ENCODE peak calls at places on chromosomes 1 and 21, in seven cellular contexts. One of them, this sample, is unnamed.

GRCh38 chr1:156998840-156999239 is 46.7 kb downstream of the ARHGEF11 start:
- DNase-seq in left ventricle myocardium inferior: no peak
- DNase-seq in thoracic aorta: no peak
- DNase-seq in fibroblast of mammary gland: no peak
- DNase-seq in keratinocyte: no peak
- DNase-seq in endothelial cell of umbilical vein: no peak
- DNase-seq in AG09309: no peak
- DNase-seq in this sample: no peak

GRCh38 chr1:232508161-232508661 is 121.7 kb downstream of the SIPA1L2 start:
- DNase-seq in left ventricle myocardium inferior: no peak
- DNase-seq in thoracic aorta: no peak
- DNase-seq in fibroblast of mammary gland: no peak
- DNase-seq in keratinocyte: no peak
- DNase-seq in endothelial cell of umbilical vein: no peak
- DNase-seq in AG09309: no peak
- DNase-seq in this sample: no peak

GRCh38 chr21:34744801-34745200 is 76.0 kb downstream of the CLIC6 start:
- DNase-seq in left ventricle myocardium inferior: no peak
- DNase-seq in thoracic aorta: no peak
- DNase-seq in fibroblast of mammary gland: no peak
- DNase-seq in keratinocyte: no peak
- DNase-seq in endothelial cell of umbilical vein: no peak
- DNase-seq in AG09309: no peak
- DNase-seq in this sample: no peak

GRCh38 chr21:31531967-31532366 is 127.5 kb upstream of the SOD1 start:
- DNase-seq in left ventricle myocardium inferior: no peak
- DNase-seq in thoracic aorta: no peak
- DNase-seq in fibroblast of mammary gland: no peak
- DNase-seq in keratinocyte: no peak
- DNase-seq in endothelial cell of umbilical vein: no peak
- DNase-seq in AG09309: no peak
- DNase-seq in this sample: no peak

GRCh38 chr1:156124557-156125483 is 10.3 kb downstream of the LMNA start:
- DNase-seq in left ventricle myocardium inferior: no peak
- DNase-seq in thoracic aorta: no peak
- DNase-seq in fibroblast of mammary gland: peak; percentile 67
- DNase-seq in keratinocyte: no peak
- DNase-seq in endothelial cell of umbilical vein: no peak
- DNase-seq in AG09309: no peak
- DNase-seq in this sample: no peak

GRCh38 chr1:103948526-103948925 is 198.8 kb downstream of the AMY1C start:
- DNase-seq in left ventricle myocardium inferior: no peak
- DNase-seq in thoracic aorta: no peak
- DNase-seq in fibroblast of mammary gland: peak; percentile 2
- DNase-seq in keratinocyte: no peak
- DNase-seq in endothelial cell of umbilical vein: no peak
- DNase-seq in AG09309: no peak
- DNase-seq in this sample: no peak

GRCh38 chr1:115493834-115494233 is 147.9 kb upstream of the VANGL1 start:
- DNase-seq in left ventricle myocardium inferior: no peak
- DNase-seq in thoracic aorta: no peak
- DNase-seq in fibroblast of mammary gland: no peak
- DNase-seq in keratinocyte: no peak
- DNase-seq in endothelial cell of umbilical vein: no peak
- DNase-seq in AG09309: no peak
- DNase-seq in this sample: no peak

GRCh38 chr1:170927955-170928850 is 7.1 kb upstream of the MROH9 start:
- DNase-seq in left ventricle myocardium inferior: no peak
- DNase-seq in thoracic aorta: no peak
- DNase-seq in fibroblast of mammary gland: peak; percentile 48
- DNase-seq in keratinocyte: no peak
- DNase-seq in endothelial cell of umbilical vein: no peak
- DNase-seq in AG09309: no peak
- DNase-seq in this sample: no peak

GRCh38 chr1:39080884-39081265 is 54.7 kb downstream of the NDUFS5 start:
- DNase-seq in left ventricle myocardium inferior: no peak
- DNase-seq in thoracic aorta: no peak
- DNase-seq in fibroblast of mammary gland: no peak
- DNase-seq in keratinocyte: no peak
- DNase-seq in endothelial cell of umbilical vein: no peak
- DNase-seq in AG09309: no peak
- DNase-seq in this sample: no peak

DNA sequence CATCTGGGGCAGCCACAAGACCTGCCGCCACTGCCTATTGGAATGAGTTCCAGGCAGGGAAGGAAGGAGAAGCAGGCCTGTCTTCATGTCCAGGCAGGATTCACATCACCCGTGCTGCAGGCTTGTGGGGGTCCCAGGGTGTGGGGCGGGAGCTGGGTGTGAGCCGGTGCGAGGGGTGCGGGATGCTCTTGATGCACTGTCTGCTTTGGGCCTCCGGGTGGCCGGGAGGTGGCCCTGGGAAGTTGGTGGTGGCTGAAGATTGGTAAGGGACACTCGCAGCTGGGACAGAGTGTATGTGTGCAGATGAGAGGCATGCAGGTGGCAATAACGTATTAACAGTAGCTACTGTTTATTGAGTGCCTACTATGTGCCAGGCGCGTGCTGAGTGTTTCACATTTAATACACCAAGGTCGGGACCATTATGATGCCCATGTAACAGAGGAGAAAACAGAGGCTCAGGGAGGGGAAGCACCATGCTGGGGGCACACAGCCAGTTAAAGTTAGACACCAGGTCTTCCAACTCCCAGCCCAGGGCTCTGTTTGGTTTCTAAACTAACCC is 3.3 kb downstream of the CROCC start:
- DNase-seq in left ventricle myocardium inferior: no peak
- DNase-seq in thoracic aorta: no peak
- DNase-seq in fibroblast of mammary gland: no peak
- DNase-seq in keratinocyte: no peak
- DNase-seq in endothelial cell of umbilical vein: no peak
- DNase-seq in AG09309: no peak
- DNase-seq in this sample: no peak
- TF ChIP-seq CTCF in left ventricle myocardium inferior: no peak
- TF ChIP-seq CTCF in thoracic aorta: no peak
- TF ChIP-seq CTCF in fibroblast of mammary gland: no peak
- TF ChIP-seq CTCF in keratinocyte: no peak
- TF ChIP-seq CTCF in endothelial cell of umbilical vein: no peak
- TF ChIP-seq CTCF in AG09309: no peak
- TF ChIP-seq CTCF in this sample: peak; percentile 24

GRCh38 chr1:161177112-161177935 is at the start of gene B4GALT3:
- DNase-seq in left ventricle myocardium inferior: peak; percentile 92
- DNase-seq in thoracic aorta: peak; percentile 43
- DNase-seq in fibroblast of mammary gland: peak; percentile 78
- DNase-seq in keratinocyte: no peak
- DNase-seq in endothelial cell of umbilical vein: peak; percentile 85
- DNase-seq in AG09309: no peak
- DNase-seq in this sample: no peak

GRCh38 chr1:161174911-161175310 is 2.4 kb downstream of the B4GALT3 start:
- DNase-seq in left ventricle myocardium inferior: no peak
- DNase-seq in thoracic aorta: no peak
- DNase-seq in fibroblast of mammary gland: no peak
- DNase-seq in keratinocyte: no peak
- DNase-seq in endothelial cell of umbilical vein: no peak
- DNase-seq in AG09309: no peak
- DNase-seq in this sample: no peak

GRCh38 chr1:161177936-161178244 is 583 bp upstream of the B4GALT3 start:
- DNase-seq in left ventricle myocardium inferior: no peak
- DNase-seq in thoracic aorta: no peak
- DNase-seq in fibroblast of mammary gland: no peak
- DNase-seq in keratinocyte: no peak
- DNase-seq in endothelial cell of umbilical vein: no peak
- DNase-seq in AG09309: no peak
- DNase-seq in this sample: no peak

GRCh38 chr1:161176468-161177111 is 717 bp downstream of the B4GALT3 start:
- DNase-seq in left ventricle myocardium inferior: no peak
- DNase-seq in thoracic aorta: no peak
- DNase-seq in fibroblast of mammary gland: no peak
- DNase-seq in keratinocyte: no peak
- DNase-seq in endothelial cell of umbilical vein: no peak
- DNase-seq in AG09309: no peak
- DNase-seq in this sample: no peak

GRCh38 chr1:161175771-161176453 is 1.4 kb downstream of the B4GALT3 start:
- DNase-seq in left ventricle myocardium inferior: no peak
- DNase-seq in thoracic aorta: no peak
- DNase-seq in fibroblast of mammary gland: no peak
- DNase-seq in keratinocyte: no peak
- DNase-seq in endothelial cell of umbilical vein: no peak
- DNase-seq in AG09309: no peak
- DNase-seq in this sample: no peak
- H3K4me3 ChIP-seq in left ventricle myocardium inferior: peak overlapping the region; percentile 85
- H3K4me3 ChIP-seq in thoracic aorta: peak overlapping the region; percentile 82
- H3K4me3 ChIP-seq in fibroblast of mammary gland: peak overlapping the region; percentile 96
- H3K4me3 ChIP-seq in keratinocyte: peak overlapping the region; percentile 93
- H3K4me3 ChIP-seq in endothelial cell of umbilical vein: no peak overlapping the region
- H3K4me3 ChIP-seq in AG09309: no peak overlapping the region
- H3K4me3 ChIP-seq in this sample: peak overlapping the region; percentile 98

DNA sequence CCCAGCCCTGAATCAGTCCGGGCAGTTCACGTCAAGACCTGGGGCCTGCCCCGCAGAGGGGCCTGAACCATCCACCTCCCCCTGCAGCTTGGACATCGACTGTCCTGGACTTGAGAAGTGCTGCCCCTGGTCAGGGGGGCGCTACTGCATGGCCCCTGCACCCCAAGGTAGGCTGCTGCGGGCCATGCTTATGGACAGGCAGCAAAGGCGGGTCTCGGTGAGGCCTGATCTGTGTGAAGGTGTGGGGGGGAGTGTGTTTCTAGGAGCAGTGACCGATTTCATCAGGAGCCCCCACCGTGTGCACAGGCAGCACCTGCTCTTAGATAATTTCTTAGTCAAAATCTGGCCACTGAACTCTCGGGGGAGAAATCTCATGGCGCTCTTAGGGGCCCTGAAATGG is 13.0 kb downstream of the UMODL1 start:
- DNase-seq in left ventricle myocardium inferior: no peak
- DNase-seq in thoracic aorta: no peak
- DNase-seq in fibroblast of mammary gland: no peak
- DNase-seq in keratinocyte: no peak
- DNase-seq in endothelial cell of umbilical vein: no peak
- DNase-seq in AG09309: no peak
- DNase-seq in this sample: no peak
- TF ChIP-seq CTCF in left ventricle myocardium inferior: no peak
- TF ChIP-seq CTCF in thoracic aorta: no peak
- TF ChIP-seq CTCF in fibroblast of mammary gland: no peak
- TF ChIP-seq CTCF in keratinocyte: no peak
- TF ChIP-seq CTCF in endothelial cell of umbilical vein: no peak
- TF ChIP-seq CTCF in AG09309: no peak
- TF ChIP-seq CTCF in this sample: no peak

GRCh38 chr1:114126696-114127095 is 27.0 kb downstream of the SYT6 start:
- DNase-seq in left ventricle myocardium inferior: no peak
- DNase-seq in thoracic aorta: no peak
- DNase-seq in fibroblast of mammary gland: no peak
- DNase-seq in keratinocyte: no peak
- DNase-seq in endothelial cell of umbilical vein: no peak
- DNase-seq in AG09309: no peak
- DNase-seq in this sample: no peak

GRCh38 chr1:114128293-114128692 is 25.4 kb downstream of the SYT6 start:
- DNase-seq in left ventricle myocardium inferior: no peak
- DNase-seq in thoracic aorta: no peak
- DNase-seq in fibroblast of mammary gland: no peak
- DNase-seq in keratinocyte: no peak
- DNase-seq in endothelial cell of umbilical vein: no peak
- DNase-seq in AG09309: no peak
- DNase-seq in this sample: no peak

GRCh38 chr1:114122891-114123621 is 30.6 kb downstream of the SYT6 start:
- DNase-seq in left ventricle myocardium inferior: no peak
- DNase-seq in thoracic aorta: no peak
- DNase-seq in fibroblast of mammary gland: peak; percentile 80
- DNase-seq in keratinocyte: peak; percentile 75
- DNase-seq in endothelial cell of umbilical vein: no peak
- DNase-seq in AG09309: no peak
- DNase-seq in this sample: no peak

GRCh38 chr1:114130213-114130612 is 23.5 kb downstream of the SYT6 start:
- DNase-seq in left ventricle myocardium inferior: no peak
- DNase-seq in thoracic aorta: no peak
- DNase-seq in fibroblast of mammary gland: no peak
- DNase-seq in keratinocyte: no peak
- DNase-seq in endothelial cell of umbilical vein: no peak
- DNase-seq in AG09309: no peak
- DNase-seq in this sample: no peak

GRCh38 chr1:114124644-114125043 is 29.0 kb downstream of the SYT6 start:
- DNase-seq in left ventricle myocardium inferior: no peak
- DNase-seq in thoracic aorta: no peak
- DNase-seq in fibroblast of mammary gland: no peak
- DNase-seq in keratinocyte: no peak
- DNase-seq in endothelial cell of umbilical vein: no peak
- DNase-seq in AG09309: no peak
- DNase-seq in this sample: no peak
- H3K4me3 ChIP-seq in left ventricle myocardium inferior: no peak overlapping the region
- H3K4me3 ChIP-seq in thoracic aorta: no peak overlapping the region
- H3K4me3 ChIP-seq in fibroblast of mammary gland: no peak overlapping the region
- H3K4me3 ChIP-seq in keratinocyte: no peak overlapping the region
- H3K4me3 ChIP-seq in endothelial cell of umbilical vein: no peak overlapping the region
- H3K4me3 ChIP-seq in AG09309: no peak overlapping the region
- H3K4me3 ChIP-seq in this sample: no peak overlapping the region

GRCh38 chr1:22830131-22830566 is 119.5 kb downstream of the EPHB2 start:
- DNase-seq in left ventricle myocardium inferior: no peak
- DNase-seq in thoracic aorta: no peak
- DNase-seq in fibroblast of mammary gland: no peak
- DNase-seq in keratinocyte: peak; percentile 69
- DNase-seq in endothelial cell of umbilical vein: no peak
- DNase-seq in AG09309: no peak
- DNase-seq in this sample: no peak
- TF ChIP-seq CTCF in left ventricle myocardium inferior: no peak
- TF ChIP-seq CTCF in thoracic aorta: no peak
- TF ChIP-seq CTCF in fibroblast of mammary gland: no peak
- TF ChIP-seq CTCF in keratinocyte: peak; percentile 32
- TF ChIP-seq CTCF in endothelial cell of umbilical vein: no peak
- TF ChIP-seq CTCF in AG09309: no peak
- TF ChIP-seq CTCF in this sample: peak; percentile 14

GRCh38 chr1:199693724-199694123 is 333.8 kb upstream of the NR5A2 start:
- DNase-seq in left ventricle myocardium inferior: no peak
- DNase-seq in thoracic aorta: no peak
- DNase-seq in fibroblast of mammary gland: no peak
- DNase-seq in keratinocyte: no peak
- DNase-seq in endothelial cell of umbilical vein: no peak
- DNase-seq in AG09309: no peak
- DNase-seq in this sample: no peak
- H3K4me3 ChIP-seq in left ventricle myocardium inferior: no peak overlapping the region
- H3K4me3 ChIP-seq in thoracic aorta: no peak overlapping the region
- H3K4me3 ChIP-seq in fibroblast of mammary gland: no peak overlapping the region
- H3K4me3 ChIP-seq in keratinocyte: no peak overlapping the region
- H3K4me3 ChIP-seq in endothelial cell of umbilical vein: no peak overlapping the region
- H3K4me3 ChIP-seq in AG09309: no peak overlapping the region
- H3K4me3 ChIP-seq in this sample: no peak overlapping the region

GRCh38 chr1:59552001-59552400 is 255.1 kb downstream of the FGGY start:
- DNase-seq in left ventricle myocardium inferior: no peak
- DNase-seq in thoracic aorta: no peak
- DNase-seq in fibroblast of mammary gland: no peak
- DNase-seq in keratinocyte: no peak
- DNase-seq in endothelial cell of umbilical vein: no peak
- DNase-seq in AG09309: no peak
- DNase-seq in this sample: no peak
- TF ChIP-seq CTCF in left ventricle myocardium inferior: no peak
- TF ChIP-seq CTCF in thoracic aorta: no peak
- TF ChIP-seq CTCF in fibroblast of mammary gland: no peak
- TF ChIP-seq CTCF in keratinocyte: no peak
- TF ChIP-seq CTCF in endothelial cell of umbilical vein: no peak
- TF ChIP-seq CTCF in AG09309: no peak
- TF ChIP-seq CTCF in this sample: no peak

This sample was measured in retinal pigment epithelial cell.